ENCODE peak calls at places on chromosomes 2 and 18, in six cellular contexts. A, U, D, W, N and L are unnamed samples.

GRCh38 chr2:53202063-53202462 is 565.5 kb upstream of the CHAC2 start:
- DNase-seq in A (peak), U (peak), D (no peak), W (no peak), N (peak), L (no peak)

GRCh38 chr2:230714122-230714453 is 1.4 kb downstream of the CAB39 start:
- DNase-seq in A (peak), U (peak), D (peak), W (no peak), N (peak), L (no peak)

GRCh38 chr18:54329787-54330186 is 27.9 kb downstream of the STARD6 start:
- DNase-seq in A (no peak), U (no peak), D (no peak), W (no peak), N (no peak), L (no peak)

GRCh38 chr2:150909613-150910012 is 352.1 kb downstream of the RBM43 start:
- DNase-seq in A (no peak), U (no peak), D (no peak), W (no peak), N (no peak), L (no peak)

GRCh38 chr2:236867441-236868260 is 218.0 kb upstream of the COPS8 start:
- DNase-seq in A (no peak), U (no peak), D (no peak), W (no peak), N (no peak), L (no peak)

GRCh38 chr18:75784413-75784812 is 356.9 kb upstream of the SMIM21 start:
- DNase-seq in A (no peak), U (no peak), D (no peak), W (peak), N (no peak), L (peak)

GRCh38 chr2:47054867-47055266 is 100.2 kb downstream of the STPG4 start:
- DNase-seq in A (no peak), U (no peak), D (no peak), W (no peak), N (no peak), L (no peak)

GRCh38 chr2:207269021-207269420 is 103.3 kb upstream of the KLF7 start:
- DNase-seq in A (no peak), U (no peak), D (no peak), W (no peak), N (no peak), L (no peak)

GRCh38 chr2:165113414-165113813 is 90.4 kb downstream of the SCN3A start:
- DNase-seq in A (peak), U (peak), D (no peak), W (no peak), N (no peak), L (no peak)

GRCh38 chr2:42200534-42201227 is 31.5 kb downstream of the EML4 start:
- DNase-seq in A (peak), U (peak), D (no peak), W (no peak), N (peak), L (no peak)

GRCh38 chr2:207133862-207134519 is 31.8 kb downstream of the KLF7 start:
- DNase-seq in A (peak), U (peak), D (no peak), W (no peak), N (peak), L (no peak)

GRCh38 chr2:31137211-31138036 is 816 bp downstream of the GALNT14 start:
- DNase-seq in A (no peak), U (peak), D (no peak), W (peak), N (no peak), L (peak)

GRCh38 chr2:15565994-15566671 is 5.0 kb upstream of the NBAS start:
- DNase-seq in A (no peak), U (no peak), D (no peak), W (no peak), N (no peak), L (no peak)

GRCh38 chr2:112674229-112674628 is 28.5 kb downstream of the SLC20A1 start:
- DNase-seq in A (peak), U (peak), D (no peak), W (no peak), N (no peak), L (no peak)

GRCh38 chr2:24877067-24877466 is 43.0 kb downstream of the ADCY3 start:
- DNase-seq in A (no peak), U (no peak), D (no peak), W (no peak), N (no peak), L (no peak)

GRCh38 chr2:101205521-101205998 is 47.1 kb upstream of the CNOT11 start:
- DNase-seq in A (peak), U (peak), D (peak), W (peak), N (peak), L (peak)
- TF ChIP-seq CTCF in A (peak), U (peak), D (peak), W (peak), N (peak), L (no peak)

GRCh38 chr2:123513351-123513750 is 511.7 kb upstream of the CNTNAP5 start:
- DNase-seq in A (no peak), U (peak), D (no peak), W (no peak), N (no peak), L (no peak)

GRCh38 chr2:123514808-123515207 is 510.3 kb upstream of the CNTNAP5 start:
- DNase-seq in A (no peak), U (no peak), D (no peak), W (no peak), N (no peak), L (no peak)

GRCh38 chr2:123518387-123518786 is 506.7 kb upstream of the CNTNAP5 start:
- DNase-seq in A (no peak), U (no peak), D (no peak), W (no peak), N (peak), L (no peak)

GRCh38 chr2:123512547-123512946 is 512.5 kb upstream of the CNTNAP5 start:
- DNase-seq in A (no peak), U (no peak), D (no peak), W (no peak), N (no peak), L (no peak)
- TF ChIP-seq CTCF in A (no peak), U (no peak), D (no peak), W (no peak), N (no peak), L (no peak)

DNA sequence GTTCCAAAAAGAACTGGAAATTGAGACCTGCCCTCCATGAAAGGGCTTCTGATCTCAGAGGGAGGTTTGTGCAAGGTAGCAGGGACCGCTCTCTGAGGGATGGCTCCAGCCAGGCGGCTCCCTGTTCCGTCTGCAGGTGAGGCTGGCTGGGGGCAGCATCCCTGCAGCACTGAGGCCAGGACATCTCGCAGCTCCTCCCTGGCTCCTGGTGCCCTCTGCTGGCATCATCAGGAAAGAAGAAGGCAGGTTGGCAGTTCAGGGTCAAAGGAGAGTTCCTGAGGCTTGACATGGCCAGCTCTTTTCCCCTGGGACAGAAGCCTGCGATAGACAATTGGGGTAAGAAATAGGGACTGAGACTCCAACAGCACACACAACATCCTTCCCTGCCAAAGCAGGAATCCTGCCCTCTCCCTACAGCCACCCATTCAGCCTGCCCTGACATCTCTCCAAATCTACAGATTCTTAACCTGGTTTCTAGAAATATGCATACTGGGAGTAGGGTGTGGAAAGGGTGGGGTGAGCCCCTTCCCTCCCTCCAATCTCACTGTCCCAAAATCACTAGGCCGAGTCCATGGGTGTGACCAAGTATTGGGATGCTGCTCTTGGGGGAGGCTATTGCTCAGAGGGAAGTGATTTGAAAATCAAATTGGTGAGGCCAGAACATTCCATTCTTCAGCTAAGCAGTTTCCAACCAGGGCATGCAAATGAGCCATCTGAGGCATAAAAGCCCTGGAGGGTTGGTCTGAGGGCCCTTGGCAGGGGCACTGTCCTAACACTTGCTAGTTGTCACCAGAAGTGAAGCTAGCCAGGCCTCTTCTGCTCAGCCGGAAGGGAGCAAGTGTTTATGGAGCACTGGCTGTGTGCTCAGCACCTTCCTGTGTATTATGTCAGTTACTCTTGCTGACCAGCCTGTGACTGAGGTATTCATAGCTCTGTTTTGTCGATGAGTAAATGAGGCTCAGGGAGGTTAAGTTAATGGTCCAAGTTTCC is 185.4 kb downstream of the TFCP2L1 start:
- DNase-seq in A (no peak), U (no peak), D (no peak), W (peak), N (no peak), L (no peak)
- TF ChIP-seq CTCF in A (peak), U (peak), D (no peak), W (peak), N (peak), L (no peak)

DNA sequence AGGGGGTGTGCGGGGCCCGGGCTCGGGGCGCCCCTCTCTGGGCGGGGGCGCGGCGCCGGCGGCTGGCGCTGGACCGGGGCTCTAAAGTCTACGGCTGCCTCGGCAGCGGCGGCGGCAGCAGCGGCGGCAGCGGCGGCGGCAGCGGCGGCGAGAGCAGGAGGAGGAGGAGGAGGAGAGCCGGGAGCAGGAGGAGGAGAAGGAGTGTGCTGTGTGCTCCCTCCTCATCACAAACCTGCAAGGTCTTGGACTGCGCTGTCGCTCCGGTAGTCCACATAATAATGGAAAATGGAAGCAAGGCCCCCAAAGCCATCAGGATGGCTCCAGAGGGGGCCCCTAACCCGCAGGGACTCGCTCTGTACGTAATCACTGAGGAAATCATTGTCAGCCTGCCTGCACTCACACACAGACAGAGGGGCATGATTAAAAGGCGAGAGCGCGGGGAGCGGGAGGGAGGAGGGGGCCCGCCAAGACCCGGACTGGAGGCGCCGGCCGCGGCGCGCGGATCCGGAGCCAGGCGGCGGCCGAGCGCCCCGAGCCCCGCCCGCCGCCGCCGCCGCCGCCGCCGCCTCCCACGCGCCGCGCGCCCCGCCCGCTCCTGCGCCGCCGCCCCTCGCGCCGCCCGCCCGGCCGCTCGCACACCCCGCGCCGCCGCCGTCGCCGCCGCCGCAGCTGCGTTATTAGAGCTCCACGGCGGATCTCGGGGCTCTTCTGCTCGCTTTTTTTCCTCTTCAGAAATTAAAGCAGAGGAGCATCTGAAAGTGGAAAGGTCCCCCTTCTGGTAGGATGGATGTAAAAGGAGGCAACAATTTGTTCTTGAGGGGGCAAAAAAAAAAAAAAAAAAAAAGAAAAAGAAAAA is at the start of gene ZNF521:
- DNase-seq in A (peak), U (peak), D (peak), W (peak), N (peak), L (peak)
- TF ChIP-seq CTCF in A (peak), U (peak), D (no peak), W (no peak), N (peak), L (no peak)

GRCh38 chr2:196639180-196640030 is at the start of gene CCDC150:
- DNase-seq in A (peak), U (peak), D (peak), W (peak), N (peak), L (peak)
- TF ChIP-seq CTCF in A (peak), U (peak), D (no peak), W (peak), N (no peak), L (no peak)

GRCh38 chr2:198659471-198659870 is 798.3 kb downstream of the SATB2 start:
- DNase-seq in A (no peak), U (no peak), D (no peak), W (no peak), N (no peak), L (no peak)

GRCh38 chr2:198660491-198660890 is 797.2 kb downstream of the SATB2 start:
- DNase-seq in A (no peak), U (no peak), D (no peak), W (no peak), N (no peak), L (no peak)

GRCh38 chr2:198662916-198663315 is 794.8 kb downstream of the SATB2 start:
- DNase-seq in A (no peak), U (no peak), D (no peak), W (no peak), N (no peak), L (no peak)

GRCh38 chr2:198656869-198657268 is 800.9 kb downstream of the SATB2 start:
- DNase-seq in A (no peak), U (no peak), D (no peak), W (no peak), N (no peak), L (no peak)

DNA sequence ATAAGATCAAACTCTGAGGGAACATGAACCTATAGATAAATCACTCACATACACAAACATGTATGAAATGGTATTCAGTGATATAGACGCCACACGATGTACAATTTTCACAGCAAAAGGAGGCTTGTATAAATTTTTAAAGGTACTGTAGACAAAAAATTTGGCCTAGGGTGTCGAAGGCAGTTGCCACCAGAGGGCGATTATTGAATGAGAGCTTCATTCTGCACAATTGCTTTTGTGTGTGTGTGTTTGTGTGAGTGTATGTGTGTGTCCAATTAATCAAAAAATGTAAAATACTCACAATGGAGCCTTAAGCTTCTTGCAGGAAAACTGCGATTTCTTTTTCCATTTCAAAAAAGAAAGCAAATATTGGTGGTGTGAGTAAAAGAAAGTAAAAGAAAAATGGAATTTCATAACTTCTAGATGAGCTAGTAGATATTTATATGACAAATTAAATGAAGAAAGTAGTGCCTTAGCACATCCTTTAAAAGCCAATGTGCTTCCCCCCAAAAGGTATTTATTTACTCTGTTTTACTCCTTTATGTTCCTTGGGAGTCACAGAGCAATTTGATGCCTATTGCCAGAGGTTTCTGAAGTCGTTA is 800.1 kb downstream of the SATB2 start:
- DNase-seq in A (peak), U (peak), D (peak), W (peak), N (no peak), L (peak)
- TF ChIP-seq CTCF in A (peak), U (peak), D (peak), W (peak), N (peak), L (peak)